ENCODE peak calls at places on chromosomes 11 and 22, in four cellular contexts. E is MM.1S, A is fibroblast of lung, Z is IMR-90. P is an unnamed sample.

GRCh38 chr11:117570701-117571100 is 226.3 kb downstream of the DSCAML1 start:
- DNase-seq in E (no peak), A (no peak), Z (no peak), P (no peak)

GRCh38 chr22:50601669-50602337 is 1.2 kb downstream of the MAPK8IP2 start:
- DNase-seq in E (no peak), A (no peak), Z (no peak), P (no peak)

GRCh38 chr11:43690929-43691328 is 10.4 kb downstream of the HSD17B12 start:
- DNase-seq in E (no peak), A (no peak), Z (no peak), P (no peak)

GRCh38 chr11:73344191-73344607 is 32.0 kb upstream of the RELT start:
- DNase-seq in E (no peak), A (peak; percentile 43), Z (no peak), P (no peak)

GRCh38 chr11:29782447-29782846 is 234.4 kb downstream of the KCNA4 start:
- DNase-seq in E (no peak), A (no peak), Z (no peak), P (no peak)

GRCh38 chr11:129785383-129786111 is 30.1 kb upstream of the TMEM45B start:
- DNase-seq in E (no peak), A (peak; percentile 5), Z (peak; percentile 1), P (peak; percentile 61)

GRCh38 chr11:2135648-2136201 is 3.5 kb downstream of the IGF2 start:
- DNase-seq in E (no peak), A (no peak), Z (no peak), P (no peak)

GRCh38 chr11:103109818-103110388 is 677 bp downstream of the DYNC2H1 start:
- DNase-seq in E (no peak), A (peak; percentile 1), Z (no peak), P (peak; percentile 34)

GRCh38 chr11:48079602-48080001 is 99.2 kb downstream of the PTPRJ start:
- DNase-seq in E (no peak), A (no peak), Z (no peak), P (no peak)

DNA sequence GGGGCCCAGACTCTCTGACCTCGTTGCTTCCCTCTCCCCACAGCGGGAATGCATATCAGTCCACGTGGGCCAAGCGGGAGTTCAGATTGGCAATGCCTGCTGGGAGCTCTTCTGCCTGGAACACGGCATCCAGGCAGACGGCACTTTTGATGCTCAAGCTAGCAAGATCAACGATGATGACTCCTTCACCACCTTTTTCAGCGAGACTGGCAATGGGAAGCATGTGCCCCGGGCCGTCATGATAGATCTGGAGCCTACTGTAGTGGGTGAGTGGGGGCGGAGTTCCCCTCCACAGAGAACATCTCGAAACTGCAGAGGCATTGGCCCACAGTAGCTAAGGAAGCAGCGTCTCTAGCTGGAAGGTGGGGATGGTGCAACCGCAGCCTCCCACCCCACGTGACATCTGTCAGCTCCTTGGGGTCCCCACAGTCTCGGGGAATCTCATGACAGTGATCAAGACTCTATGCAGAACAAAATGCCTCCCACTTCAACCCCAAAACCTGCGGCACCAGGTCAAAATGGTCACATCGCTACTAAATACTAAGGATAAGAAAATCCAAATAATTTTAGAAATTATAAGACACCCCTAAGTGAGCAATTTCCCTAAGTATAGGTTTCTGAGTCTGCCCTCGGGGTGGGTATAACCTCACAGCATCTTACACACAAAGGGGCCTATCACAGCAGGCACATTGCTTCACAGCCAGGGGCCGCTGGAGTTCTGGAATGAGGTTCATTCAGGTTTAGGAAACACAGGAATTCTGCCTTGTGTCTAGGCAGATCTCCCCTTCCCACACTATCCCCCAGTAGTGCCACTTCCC is 11.0 kb downstream of the TUBA8 start:
- DNase-seq in E (no peak), A (no peak), Z (no peak), P (no peak)
- H3K4me1 ChIP-seq in E (no peaks in the 10 kb centered on the region), A (no peaks in the 10 kb centered on the region), Z (no peaks in the 10 kb centered on the region), P (no peaks in the 10 kb centered on the region)

GRCh38 chr22:32502346-32502745 is 27.7 kb downstream of the FBXO7 start:
- DNase-seq in E (no peak), A (no peak), Z (no peak), P (no peak)
- H3K9ac ChIP-seq in E (no peak overlapping the region), A (no peak overlapping the region), Z (no peak overlapping the region), P (no peak overlapping the region)

GRCh38 chr22:46613606-46613997 is 6.6 kb upstream of the GRAMD4 start:
- DNase-seq in E (peak; percentile 36), A (no peak), Z (no peak), P (peak; percentile 5)

GRCh38 chr22:46612904-46613605 is 7.1 kb upstream of the GRAMD4 start:
- DNase-seq in E (no peak), A (no peak), Z (no peak), P (no peak)

GRCh38 chr22:46612341-46612903 is 7.8 kb upstream of the GRAMD4 start:
- DNase-seq in E (no peak), A (no peak), Z (no peak), P (no peak)

GRCh38 chr22:46611189-46611588 is 9.0 kb upstream of the GRAMD4 start:
- DNase-seq in E (no peak), A (no peak), Z (no peak), P (no peak)

GRCh38 chr22:46614070-46614931 is 5.9 kb upstream of the GRAMD4 start:
- DNase-seq in E (peak; percentile 92), A (no peak), Z (no peak), P (no peak)
- H3K4me1 ChIP-seq in E (peaks cover 12% of the 10 kb centered on the region), A (no peaks in the 10 kb centered on the region), Z (peaks cover 15% of the 10 kb centered on the region), P (peaks cover 25% of the 10 kb centered on the region)

DNA sequence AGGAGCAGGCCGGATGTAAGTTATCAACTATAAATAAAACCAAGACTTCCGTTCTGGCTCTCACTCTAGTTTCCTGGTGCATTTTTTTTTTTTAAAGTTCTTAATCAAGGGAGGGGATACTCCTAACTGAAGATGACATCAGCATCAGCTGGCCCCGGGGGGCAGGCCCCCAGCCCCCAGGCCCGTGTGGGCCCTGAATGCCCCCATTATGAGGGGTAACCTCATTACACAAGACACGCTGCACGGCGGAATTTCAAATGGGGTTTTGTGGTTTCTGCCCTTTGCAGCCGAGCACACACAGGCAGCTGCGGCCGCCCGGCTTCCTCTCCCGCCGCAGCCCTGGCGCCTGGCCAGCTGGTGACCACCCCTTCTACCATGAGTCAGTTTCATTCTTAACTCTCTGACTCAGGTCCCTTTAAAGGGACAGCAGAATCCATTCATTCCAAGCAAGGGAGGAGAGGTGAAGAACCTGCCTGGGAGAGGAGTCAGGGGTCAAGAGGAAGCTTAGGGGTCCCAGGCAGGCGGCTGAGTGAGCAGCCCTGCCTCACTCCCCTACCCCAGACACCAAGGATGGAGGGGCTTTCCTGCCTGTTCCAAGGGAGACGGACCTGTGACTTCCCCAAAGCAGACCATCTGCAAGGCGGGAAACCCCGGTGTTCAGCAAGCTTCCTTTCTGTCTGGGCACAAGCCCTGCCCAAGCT is 3.4 kb downstream of the MYEOV start:
- DNase-seq in E (peak; percentile 98), A (peak; percentile 100), Z (peak; percentile 99), P (peak; percentile 97)
- H3K9ac ChIP-seq in E (peak overlapping the region; percentile 89), A (no peak overlapping the region), Z (peak overlapping the region; percentile 30), P (peak overlapping the region; percentile 81)

P was measured in adipocyte.